ENCODE peak calls at places on chromosomes 7 and 10, in nine cellular contexts. E is BJ, D is esophagus squamous epithelium, B is GM23248, W is NB4, O is transverse colon, C is skeletal muscle cell, X is neural progenitor cell, U is heart right ventricle. G is an unnamed sample.

GRCh38 chr7:138546064-138546619 is 86.1 kb downstream of the TRIM24 start:
- DNase-seq in U (no peak), D (no peak), C (no peak), W (no peak), B (no peak), O (no peak), E (no peak), X (no peak), G (no peak)

GRCh38 chr7:42993038-42993437 is 60.9 kb downstream of the MRPL32 start:
- DNase-seq in B (no peak), W (no peak), C (no peak), O (no peak), E (no peak), U (no peak), D (no peak), X (peak), G (peak)

GRCh38 chr10:130739016-130739756 is 572.3 kb downstream of the TCERG1L start:
- DNase-seq in W (no peak), U (no peak), D (no peak), C (no peak), B (no peak), E (no peak), X (no peak), O (no peak), G (no peak)

GRCh38 chr10:31083765-31084184 is 52.1 kb upstream of the ZNF438 start:
- DNase-seq in W (peak), D (no peak), C (no peak), X (peak), B (peak), U (peak), O (peak), E (no peak), G (peak)

GRCh38 chr7:69126896-69127479 is 471.3 kb upstream of the AUTS2 start:
- DNase-seq in B (no peak), W (no peak), X (no peak), U (no peak), C (no peak), D (no peak), O (no peak), E (no peak), G (no peak)

GRCh38 chr7:511476-512145 is 8.0 kb downstream of the PDGFA start:
- DNase-seq in B (no peak), C (no peak), O (no peak), D (no peak), U (no peak), X (no peak), W (no peak), E (no peak), G (no peak)

GRCh38 chr7:114364151-114364550 is 50.5 kb upstream of the FOXP2 start:
- DNase-seq in W (no peak), D (no peak), E (no peak), X (peak), O (no peak), U (no peak), B (no peak), C (no peak), G (no peak)

GRCh38 chr10:43230909-43231522 is 35.8 kb downstream of the RASGEF1A start:
- DNase-seq in X (no peak), D (no peak), E (no peak), B (no peak), W (no peak), C (no peak), U (no peak), O (peak), G (no peak)

GRCh38 chr10:6936931-6937330 is 356.9 kb upstream of the PRKCQ start:
- DNase-seq in O (no peak), X (no peak), C (no peak), U (no peak), B (no peak), D (no peak), W (no peak), E (no peak), G (no peak)

GRCh38 chr7:28236560-28236959 is 56.0 kb upstream of the JAZF1 start:
- DNase-seq in E (no peak), W (no peak), X (no peak), D (no peak), B (no peak), C (no peak), O (no peak), U (no peak), G (no peak)

GRCh38 chr7:18320971-18321567 is 174.5 kb upstream of the HDAC9 start:
- DNase-seq in O (no peak), W (peak), U (no peak), C (peak), X (peak), E (no peak), D (no peak), B (peak), G (peak)

GRCh38 chr7:100119701-100120517 is 475 bp downstream of the CNPY4 start:
- DNase-seq in U (peak), W (peak), C (no peak), E (peak), B (peak), O (peak), D (no peak), X (peak), G (no peak)

GRCh38 chr7:30694774-30695721 is 12.8 kb upstream of the CRHR2 start:
- DNase-seq in U (no peak), W (no peak), B (no peak), O (no peak), E (no peak), X (no peak), C (no peak), D (no peak), G (no peak)

GRCh38 chr10:6721964-6722615 is 142.0 kb upstream of the PRKCQ start:
- DNase-seq in W (no peak), C (peak), U (peak), E (peak), D (no peak), X (no peak), O (no peak), B (peak), G (no peak)

GRCh38 chr10:67549390-67549789 is 146.6 kb downstream of the CTNNA3 start:
- DNase-seq in X (no peak), O (no peak), U (no peak), C (no peak), W (no peak), B (no peak), D (no peak), E (no peak), G (no peak)

GRCh38 chr7:31108097-31108657 is 56.1 kb downstream of the ADCYAP1R1 start:
- DNase-seq in X (no peak), W (no peak), U (no peak), O (no peak), E (no peak), B (no peak), D (no peak), C (no peak), G (no peak)

GRCh38 chr7:111262293-111263116 is 171.6 kb downstream of the LRRN3 start:
- DNase-seq in C (no peak), B (no peak), X (no peak), D (no peak), W (no peak), U (no peak), O (no peak), E (no peak), G (no peak)

GRCh38 chr7:99112979-99113378 is 30.9 kb downstream of the SMURF1 start:
- DNase-seq in E (no peak), W (no peak), U (no peak), X (no peak), O (no peak), B (no peak), C (no peak), D (no peak), G (no peak)

GRCh38 chr10:119377905-119378736 is 164.4 kb downstream of the RGS10 start:
- DNase-seq in O (no peak), D (no peak), C (no peak), X (peak), W (no peak), B (peak), E (no peak), U (peak), G (no peak)

GRCh38 chr7:36119005-36119711 is 33.9 kb upstream of the EEPD1 start:
- DNase-seq in O (peak), E (peak), X (no peak), B (peak), D (peak), W (peak), C (peak), U (peak), G (no peak)

GRCh38 chr10:22874189-22874854 is 53.5 kb upstream of the ARMC3 start:
- DNase-seq in C (no peak), E (no peak), B (no peak), U (no peak), D (no peak), W (no peak), X (peak), O (no peak), G (no peak)

GRCh38 chr10:17247210-17247609 is 19.2 kb downstream of the VIM start:
- DNase-seq in W (no peak), U (no peak), D (no peak), O (no peak), E (no peak), C (no peak), X (no peak), B (no peak), G (no peak)

DNA sequence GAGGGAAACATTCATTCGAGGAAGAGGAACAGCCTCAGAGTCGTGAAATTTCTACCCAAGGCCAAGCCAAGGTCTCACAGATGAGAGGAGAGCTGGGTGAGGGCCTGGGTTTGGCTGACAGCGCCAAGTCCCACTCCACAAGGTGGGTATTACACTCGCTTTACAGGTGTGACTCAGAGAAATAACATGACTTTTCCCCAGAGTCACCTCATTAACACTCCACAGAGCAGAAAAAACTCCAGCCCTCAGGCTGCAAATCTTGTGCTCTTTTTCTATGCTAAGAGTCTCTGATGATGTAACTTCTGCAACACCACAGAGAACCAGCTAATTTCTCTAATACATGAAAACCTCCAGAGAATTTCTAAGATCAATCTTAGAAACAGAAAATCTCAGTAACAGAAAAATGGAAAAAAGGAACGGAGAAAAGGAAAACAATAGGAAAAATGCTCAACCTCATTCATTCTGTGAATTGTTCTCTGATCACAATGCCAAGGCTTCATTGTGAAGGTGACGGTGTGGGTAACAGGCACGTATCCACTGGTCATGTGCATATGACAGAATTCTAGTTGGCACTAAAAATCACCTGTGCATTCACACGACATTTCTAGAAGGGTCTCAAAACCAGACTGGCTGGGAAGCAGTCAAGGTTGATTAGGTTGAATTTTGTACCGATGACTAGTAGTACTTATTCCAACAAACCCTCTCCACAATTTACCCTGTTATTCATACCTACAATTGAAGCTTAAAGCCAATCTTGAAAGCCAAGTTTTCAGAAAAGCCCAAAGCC is 20.3 kb downstream of the YWHAG start:
- DNase-seq in B (peak), O (no peak), U (no peak), X (no peak), E (no peak), C (no peak), D (no peak), W (no peak), G (no peak)
- H3K4me3 ChIP-seq in B (no peak), O (no peak), U (no peak), X (no peak), E (no peak), C (no peak), D (no peak), W (no peak), G (no peak)

DNA sequence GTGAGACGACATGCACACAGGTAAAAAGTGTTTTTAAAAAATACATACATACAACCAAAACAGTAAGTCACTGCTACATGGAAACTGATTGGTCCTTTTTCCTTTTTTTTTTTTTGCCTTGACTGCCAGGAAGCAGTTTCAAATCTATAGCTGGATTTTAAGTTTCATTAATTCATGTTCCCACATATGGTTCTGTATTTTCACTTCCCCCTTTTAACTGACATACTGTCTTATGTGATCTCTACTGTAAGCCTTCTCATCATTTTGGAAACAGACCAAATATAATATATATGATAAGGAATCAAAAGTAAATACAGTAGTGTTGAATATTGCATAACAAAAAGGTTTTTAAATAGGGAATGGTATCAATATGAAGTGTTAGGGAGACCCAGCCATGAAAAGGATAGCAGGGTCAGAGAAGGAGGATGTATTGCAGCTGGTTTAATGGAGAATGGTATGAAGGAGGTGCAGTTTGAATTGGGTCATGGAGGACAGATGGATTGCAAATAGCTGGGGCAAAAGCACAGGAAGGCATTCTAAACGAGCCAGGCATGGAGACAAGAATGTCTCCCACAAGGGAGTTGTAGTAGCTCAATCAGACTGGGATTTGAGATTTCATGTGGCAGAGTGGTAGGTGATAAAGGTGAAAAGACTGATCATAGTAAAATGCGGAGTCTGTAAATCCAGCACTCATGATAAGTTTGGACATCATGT is 5.4 kb downstream of the CAV1 start:
- DNase-seq in U (no peak), B (no peak), E (no peak), W (no peak), C (no peak), D (no peak), O (no peak), X (no peak), G (no peak)
- H3K4me3 ChIP-seq in U (peak), B (peak), E (peak), W (no peak), C (peak), D (peak), O (no peak), X (no peak), G (no peak)

GRCh38 chr7:19407270-19407669 is 262.0 kb upstream of the FERD3L start:
- DNase-seq in E (no peak), C (no peak), D (no peak), B (no peak), X (no peak), W (no peak), U (no peak), O (no peak), G (no peak)

GRCh38 chr7:19401461-19401860 is 256.2 kb upstream of the FERD3L start:
- DNase-seq in D (no peak), B (no peak), W (no peak), U (no peak), O (no peak), X (no peak), E (no peak), C (no peak), G (no peak)

GRCh38 chr7:19403691-19404090 is 258.5 kb upstream of the FERD3L start:
- DNase-seq in C (no peak), U (no peak), B (no peak), X (no peak), E (no peak), O (no peak), D (no peak), W (no peak), G (no peak)

GRCh38 chr7:19405546-19405945 is 260.3 kb upstream of the FERD3L start:
- DNase-seq in D (no peak), X (no peak), E (peak), U (no peak), C (no peak), B (peak), O (no peak), W (no peak), G (no peak)

DNA sequence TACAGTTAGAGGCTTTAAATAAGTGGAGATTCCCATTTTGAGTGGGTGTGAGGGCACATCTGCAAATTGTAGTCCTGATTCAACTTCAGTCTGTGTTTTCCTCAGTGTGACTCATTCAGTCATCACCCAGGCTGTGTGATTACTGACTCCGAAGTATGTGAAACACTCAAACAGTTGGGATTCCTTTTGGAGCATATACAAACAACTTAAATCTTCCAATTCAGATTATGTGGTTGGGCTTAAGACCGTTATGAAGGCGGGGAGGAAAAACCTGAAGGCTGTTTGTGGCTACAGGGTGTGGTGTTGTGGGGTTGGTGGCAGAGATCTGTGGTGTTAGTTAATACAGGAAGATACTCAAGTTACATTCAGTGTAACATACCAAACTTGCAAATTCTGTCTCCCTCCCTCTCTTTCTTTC is 259.7 kb upstream of the FERD3L start:
- DNase-seq in D (no peak), X (peak), C (peak), B (peak), U (no peak), W (peak), O (no peak), E (peak), G (no peak)
- H3K4me3 ChIP-seq in D (no peak), X (no peak), C (no peak), B (peak), U (no peak), W (no peak), O (no peak), E (no peak), G (no peak)

GRCh38 chr10:88835095-88835909 is 16.3 kb downstream of the ANKRD22 start:
- DNase-seq in W (peak), D (peak), X (peak), U (peak), B (peak), C (peak), O (peak), E (peak), G (peak)
- H3K4me3 ChIP-seq in W (no peak), D (no peak), X (no peak), U (no peak), B (no peak), C (no peak), O (no peak), E (no peak), G (no peak)

DNA sequence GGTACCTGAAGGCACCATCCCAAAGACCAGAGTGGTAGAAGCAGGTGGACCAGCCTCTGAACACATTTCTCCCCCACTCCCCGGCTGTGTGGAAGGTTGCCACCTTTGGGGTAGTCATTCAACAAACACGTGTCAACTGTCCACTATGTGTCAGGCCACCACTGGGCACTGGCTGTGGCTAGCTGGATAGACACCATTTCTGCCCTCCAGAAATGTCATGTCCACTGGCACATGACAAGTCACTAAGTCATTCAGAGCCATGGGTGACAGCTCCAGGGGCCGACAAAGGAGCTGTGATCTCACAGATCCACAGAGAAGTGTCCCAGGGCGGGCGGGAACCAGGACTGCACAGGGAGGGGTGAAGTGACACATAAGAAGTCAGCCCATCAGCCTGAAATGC is 99.6 kb downstream of the EGFR start:
- DNase-seq in B (no peak), C (no peak), E (no peak), W (no peak), U (no peak), X (no peak), D (no peak), O (no peak), G (no peak)
- H3K4me3 ChIP-seq in B (no peak), C (no peak), E (no peak), W (no peak), U (no peak), X (no peak), D (no peak), O (no peak), G (no peak)

DNA sequence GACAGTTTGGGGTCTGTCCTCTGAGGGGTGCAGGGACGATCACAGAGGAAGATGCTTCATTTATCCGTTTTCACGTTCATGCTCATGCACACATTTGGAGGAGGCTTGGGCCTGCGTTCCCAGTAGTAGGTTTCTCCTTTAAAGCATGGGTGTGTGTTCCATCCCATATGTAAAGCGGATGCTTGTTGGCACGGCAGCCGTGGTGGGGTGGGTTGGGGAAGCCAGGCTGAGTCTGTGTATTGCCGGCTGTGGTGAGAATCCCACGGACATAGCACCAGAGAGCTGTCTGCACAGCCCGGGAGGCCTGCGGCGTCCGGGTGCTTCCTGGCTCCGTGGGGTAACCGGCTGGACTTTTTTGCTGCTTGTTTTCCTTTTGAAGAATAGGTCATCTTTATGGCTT is 440 bp downstream of the JAKMIP3 start:
- DNase-seq in C (no peak), U (no peak), X (no peak), D (no peak), O (no peak), B (peak), E (no peak), W (no peak), G (no peak)
- H3K4me3 ChIP-seq in C (peak), U (peak), X (peak), D (peak), O (peak), B (peak), E (peak), W (no peak), G (no peak)

GRCh38 chr7:130352335-130353074 is 7.9 kb downstream of the CPA5 start:
- DNase-seq in B (peak), E (no peak), W (no peak), C (no peak), X (peak), U (no peak), O (no peak), D (no peak), G (no peak)
- H3K4me3 ChIP-seq in B (peak), E (no peak), W (no peak), C (no peak), X (no peak), U (no peak), O (no peak), D (peak), G (no peak)